ENCODE peak calls at places on chromosomes 2 and 18, in six cellular contexts. One of them, this sample, is unnamed.

GRCh38 chr2:127404466-127405251 is 13.6 kb upstream of the PROC start:
- DNase-seq in NCI-H1105 treated with DMSO at 0.1 percent for 48 hours: no peak
- DNase-seq in ecto neural progenitor cell: no peak
- DNase-seq in activated CD4-positive, alpha-beta T cell treated with anti-CD3 and anti-CD28 coated beads, Interleukin-2, amount 10 ng/mL, durations not matched to agents 7 days and 5 days: no peak
- DNase-seq in MV-4-11: peak; percentile 90
- DNase-seq in lower lobe of right lung: no peak
- DNase-seq in this sample: no peak

GRCh38 chr2:24888177-24888576 is 31.9 kb downstream of the ADCY3 start:
- DNase-seq in lower lobe of right lung: no peak
- DNase-seq in MV-4-11: no peak
- DNase-seq in NCI-H1105 treated with DMSO at 0.1 percent for 48 hours: no peak
- DNase-seq in activated CD4-positive, alpha-beta T cell treated with anti-CD3 and anti-CD28 coated beads, Interleukin-2, amount 10 ng/mL, durations not matched to agents 7 days and 5 days: no peak
- DNase-seq in ecto neural progenitor cell: no peak
- DNase-seq in this sample: no peak

GRCh38 chr2:217853961-217854360 is 148.8 kb downstream of the TNS1 start:
- DNase-seq in activated CD4-positive, alpha-beta T cell treated with anti-CD3 and anti-CD28 coated beads, Interleukin-2, amount 10 ng/mL, durations not matched to agents 7 days and 5 days: no peak
- DNase-seq in NCI-H1105 treated with DMSO at 0.1 percent for 48 hours: no peak
- DNase-seq in MV-4-11: no peak
- DNase-seq in lower lobe of right lung: no peak
- DNase-seq in ecto neural progenitor cell: no peak
- DNase-seq in this sample: no peak

GRCh38 chr2:169528271-169528701 is 18.8 kb downstream of the KLHL41 start:
- DNase-seq in lower lobe of right lung: peak; percentile 61
- DNase-seq in MV-4-11: peak; percentile 46
- DNase-seq in ecto neural progenitor cell: peak; percentile 68
- DNase-seq in NCI-H1105 treated with DMSO at 0.1 percent for 48 hours: peak; percentile 30
- DNase-seq in activated CD4-positive, alpha-beta T cell treated with anti-CD3 and anti-CD28 coated beads, Interleukin-2, amount 10 ng/mL, durations not matched to agents 7 days and 5 days: peak; percentile 80
- DNase-seq in this sample: peak; percentile 24

GRCh38 chr2:199684168-199684567 is 166.8 kb downstream of the FTCDNL1 start:
- DNase-seq in ecto neural progenitor cell: no peak
- DNase-seq in activated CD4-positive, alpha-beta T cell treated with anti-CD3 and anti-CD28 coated beads, Interleukin-2, amount 10 ng/mL, durations not matched to agents 7 days and 5 days: no peak
- DNase-seq in NCI-H1105 treated with DMSO at 0.1 percent for 48 hours: no peak
- DNase-seq in lower lobe of right lung: no peak
- DNase-seq in MV-4-11: no peak
- DNase-seq in this sample: no peak

GRCh38 chr2:33859191-33859590 is 260.1 kb upstream of the FAM98A start:
- DNase-seq in ecto neural progenitor cell: no peak
- DNase-seq in MV-4-11: peak; percentile 11
- DNase-seq in lower lobe of right lung: no peak
- DNase-seq in NCI-H1105 treated with DMSO at 0.1 percent for 48 hours: no peak
- DNase-seq in activated CD4-positive, alpha-beta T cell treated with anti-CD3 and anti-CD28 coated beads, Interleukin-2, amount 10 ng/mL, durations not matched to agents 7 days and 5 days: no peak
- DNase-seq in this sample: no peak

GRCh38 chr2:147630585-147630984 is 214.2 kb upstream of the ACVR2A start:
- DNase-seq in MV-4-11: peak; percentile 30
- DNase-seq in lower lobe of right lung: no peak
- DNase-seq in NCI-H1105 treated with DMSO at 0.1 percent for 48 hours: no peak
- DNase-seq in ecto neural progenitor cell: no peak
- DNase-seq in activated CD4-positive, alpha-beta T cell treated with anti-CD3 and anti-CD28 coated beads, Interleukin-2, amount 10 ng/mL, durations not matched to agents 7 days and 5 days: no peak
- DNase-seq in this sample: no peak

GRCh38 chr2:26942543-26943295 is 27.7 kb upstream of the MAPRE3 start:
- DNase-seq in lower lobe of right lung: peak; percentile 76
- DNase-seq in activated CD4-positive, alpha-beta T cell treated with anti-CD3 and anti-CD28 coated beads, Interleukin-2, amount 10 ng/mL, durations not matched to agents 7 days and 5 days: peak; percentile 68
- DNase-seq in NCI-H1105 treated with DMSO at 0.1 percent for 48 hours: peak; percentile 9
- DNase-seq in MV-4-11: peak; percentile 47
- DNase-seq in ecto neural progenitor cell: peak; percentile 83
- DNase-seq in this sample: no peak

GRCh38 chr2:41937464-41937861 is 110.4 kb upstream of the PKDCC start:
- DNase-seq in lower lobe of right lung: no peak
- DNase-seq in activated CD4-positive, alpha-beta T cell treated with anti-CD3 and anti-CD28 coated beads, Interleukin-2, amount 10 ng/mL, durations not matched to agents 7 days and 5 days: no peak
- DNase-seq in NCI-H1105 treated with DMSO at 0.1 percent for 48 hours: no peak
- DNase-seq in ecto neural progenitor cell: no peak
- DNase-seq in MV-4-11: no peak
- DNase-seq in this sample: peak; percentile 42

GRCh38 chr2:129877795-129878775 is 101.4 kb upstream of the RAB6C start:
- DNase-seq in MV-4-11: peak; percentile 14
- DNase-seq in ecto neural progenitor cell: no peak
- DNase-seq in NCI-H1105 treated with DMSO at 0.1 percent for 48 hours: peak; percentile 50
- DNase-seq in lower lobe of right lung: no peak
- DNase-seq in activated CD4-positive, alpha-beta T cell treated with anti-CD3 and anti-CD28 coated beads, Interleukin-2, amount 10 ng/mL, durations not matched to agents 7 days and 5 days: no peak
- DNase-seq in this sample: no peak

GRCh38 chr2:29374823-29375222 is 259.6 kb downstream of the CLIP4 start:
- DNase-seq in activated CD4-positive, alpha-beta T cell treated with anti-CD3 and anti-CD28 coated beads, Interleukin-2, amount 10 ng/mL, durations not matched to agents 7 days and 5 days: no peak
- DNase-seq in lower lobe of right lung: no peak
- DNase-seq in NCI-H1105 treated with DMSO at 0.1 percent for 48 hours: peak; percentile 33
- DNase-seq in MV-4-11: no peak
- DNase-seq in ecto neural progenitor cell: no peak
- DNase-seq in this sample: no peak

GRCh38 chr2:230863442-230864121 is 1.2 kb upstream of the ITM2C start:
- DNase-seq in lower lobe of right lung: no peak
- DNase-seq in MV-4-11: no peak
- DNase-seq in ecto neural progenitor cell: no peak
- DNase-seq in activated CD4-positive, alpha-beta T cell treated with anti-CD3 and anti-CD28 coated beads, Interleukin-2, amount 10 ng/mL, durations not matched to agents 7 days and 5 days: no peak
- DNase-seq in NCI-H1105 treated with DMSO at 0.1 percent for 48 hours: no peak
- DNase-seq in this sample: no peak

GRCh38 chr2:226985227-226985946 is 149.5 kb downstream of the RHBDD1 start:
- DNase-seq in NCI-H1105 treated with DMSO at 0.1 percent for 48 hours: peak; percentile 70
- DNase-seq in ecto neural progenitor cell: no peak
- DNase-seq in activated CD4-positive, alpha-beta T cell treated with anti-CD3 and anti-CD28 coated beads, Interleukin-2, amount 10 ng/mL, durations not matched to agents 7 days and 5 days: peak; percentile 45
- DNase-seq in lower lobe of right lung: no peak
- DNase-seq in MV-4-11: peak; percentile 11
- DNase-seq in this sample: peak; percentile 47

GRCh38 chr2:205850611-205851010 is 168.3 kb downstream of the NRP2 start:
- DNase-seq in activated CD4-positive, alpha-beta T cell treated with anti-CD3 and anti-CD28 coated beads, Interleukin-2, amount 10 ng/mL, durations not matched to agents 7 days and 5 days: no peak
- DNase-seq in NCI-H1105 treated with DMSO at 0.1 percent for 48 hours: no peak
- DNase-seq in MV-4-11: no peak
- DNase-seq in lower lobe of right lung: no peak
- DNase-seq in ecto neural progenitor cell: no peak
- DNase-seq in this sample: no peak

GRCh38 chr2:195580156-195580555 is 76.9 kb upstream of the SLC39A10 start:
- DNase-seq in lower lobe of right lung: no peak
- DNase-seq in NCI-H1105 treated with DMSO at 0.1 percent for 48 hours: no peak
- DNase-seq in ecto neural progenitor cell: no peak
- DNase-seq in activated CD4-positive, alpha-beta T cell treated with anti-CD3 and anti-CD28 coated beads, Interleukin-2, amount 10 ng/mL, durations not matched to agents 7 days and 5 days: no peak
- DNase-seq in MV-4-11: peak; percentile 94
- DNase-seq in this sample: no peak

GRCh38 chr2:216665717-216666116 is 29.6 kb downstream of the IGFBP5 start:
- DNase-seq in NCI-H1105 treated with DMSO at 0.1 percent for 48 hours: no peak
- DNase-seq in activated CD4-positive, alpha-beta T cell treated with anti-CD3 and anti-CD28 coated beads, Interleukin-2, amount 10 ng/mL, durations not matched to agents 7 days and 5 days: no peak
- DNase-seq in ecto neural progenitor cell: peak; percentile 86
- DNase-seq in lower lobe of right lung: no peak
- DNase-seq in MV-4-11: no peak
- DNase-seq in this sample: no peak

GRCh38 chr18:37355772-37356171 is 209.8 kb downstream of the CELF4 start:
- DNase-seq in MV-4-11: no peak
- DNase-seq in lower lobe of right lung: no peak
- DNase-seq in activated CD4-positive, alpha-beta T cell treated with anti-CD3 and anti-CD28 coated beads, Interleukin-2, amount 10 ng/mL, durations not matched to agents 7 days and 5 days: no peak
- DNase-seq in NCI-H1105 treated with DMSO at 0.1 percent for 48 hours: no peak
- DNase-seq in ecto neural progenitor cell: no peak
- DNase-seq in this sample: no peak

GRCh38 chr18:11676867-11677266 is 12.2 kb upstream of the GNAL start:
- DNase-seq in ecto neural progenitor cell: peak; percentile 17
- DNase-seq in lower lobe of right lung: no peak
- DNase-seq in activated CD4-positive, alpha-beta T cell treated with anti-CD3 and anti-CD28 coated beads, Interleukin-2, amount 10 ng/mL, durations not matched to agents 7 days and 5 days: no peak
- DNase-seq in NCI-H1105 treated with DMSO at 0.1 percent for 48 hours: no peak
- DNase-seq in MV-4-11: no peak
- DNase-seq in this sample: no peak

GRCh38 chr2:147500229-147500628 is 344.6 kb upstream of the ACVR2A start:
- DNase-seq in NCI-H1105 treated with DMSO at 0.1 percent for 48 hours: no peak
- DNase-seq in lower lobe of right lung: no peak
- DNase-seq in activated CD4-positive, alpha-beta T cell treated with anti-CD3 and anti-CD28 coated beads, Interleukin-2, amount 10 ng/mL, durations not matched to agents 7 days and 5 days: peak; percentile 59
- DNase-seq in ecto neural progenitor cell: no peak
- DNase-seq in MV-4-11: peak; percentile 45
- DNase-seq in this sample: no peak

GRCh38 chr2:49770919-49771318 is 616.6 kb upstream of the FSHR start:
- DNase-seq in ecto neural progenitor cell: peak; percentile 78
- DNase-seq in MV-4-11: no peak
- DNase-seq in activated CD4-positive, alpha-beta T cell treated with anti-CD3 and anti-CD28 coated beads, Interleukin-2, amount 10 ng/mL, durations not matched to agents 7 days and 5 days: no peak
- DNase-seq in NCI-H1105 treated with DMSO at 0.1 percent for 48 hours: no peak
- DNase-seq in lower lobe of right lung: no peak
- DNase-seq in this sample: no peak

GRCh38 chr2:133953524-133953923 is 300.3 kb upstream of the MGAT5 start:
- DNase-seq in activated CD4-positive, alpha-beta T cell treated with anti-CD3 and anti-CD28 coated beads, Interleukin-2, amount 10 ng/mL, durations not matched to agents 7 days and 5 days: no peak
- DNase-seq in NCI-H1105 treated with DMSO at 0.1 percent for 48 hours: no peak
- DNase-seq in ecto neural progenitor cell: no peak
- DNase-seq in lower lobe of right lung: no peak
- DNase-seq in MV-4-11: peak; percentile 75
- DNase-seq in this sample: no peak

GRCh38 chr2:19542796-19543195 is 184.4 kb upstream of the OSR1 start:
- DNase-seq in ecto neural progenitor cell: no peak
- DNase-seq in NCI-H1105 treated with DMSO at 0.1 percent for 48 hours: no peak
- DNase-seq in lower lobe of right lung: no peak
- DNase-seq in MV-4-11: no peak
- DNase-seq in activated CD4-positive, alpha-beta T cell treated with anti-CD3 and anti-CD28 coated beads, Interleukin-2, amount 10 ng/mL, durations not matched to agents 7 days and 5 days: no peak
- DNase-seq in this sample: no peak

GRCh38 chr2:191869178-191869577 is 22.3 kb upstream of the CAVIN2 start:
- DNase-seq in MV-4-11: no peak
- DNase-seq in ecto neural progenitor cell: peak; percentile 64
- DNase-seq in lower lobe of right lung: no peak
- DNase-seq in NCI-H1105 treated with DMSO at 0.1 percent for 48 hours: no peak
- DNase-seq in activated CD4-positive, alpha-beta T cell treated with anti-CD3 and anti-CD28 coated beads, Interleukin-2, amount 10 ng/mL, durations not matched to agents 7 days and 5 days: no peak
- DNase-seq in this sample: no peak

GRCh38 chr2:170147576-170147975 is 30.4 kb upstream of the MYO3B start:
- DNase-seq in activated CD4-positive, alpha-beta T cell treated with anti-CD3 and anti-CD28 coated beads, Interleukin-2, amount 10 ng/mL, durations not matched to agents 7 days and 5 days: no peak
- DNase-seq in NCI-H1105 treated with DMSO at 0.1 percent for 48 hours: no peak
- DNase-seq in ecto neural progenitor cell: no peak
- DNase-seq in MV-4-11: no peak
- DNase-seq in lower lobe of right lung: no peak
- DNase-seq in this sample: no peak

GRCh38 chr2:69381337-69381737 is 5.7 kb downstream of the GFPT1 start:
- DNase-seq in lower lobe of right lung: no peak
- DNase-seq in ecto neural progenitor cell: no peak
- DNase-seq in MV-4-11: peak; percentile 46
- DNase-seq in activated CD4-positive, alpha-beta T cell treated with anti-CD3 and anti-CD28 coated beads, Interleukin-2, amount 10 ng/mL, durations not matched to agents 7 days and 5 days: no peak
- DNase-seq in NCI-H1105 treated with DMSO at 0.1 percent for 48 hours: no peak
- DNase-seq in this sample: no peak

GRCh38 chr18:61546598-61546997 is 213.4 kb downstream of the CDH20 start:
- DNase-seq in lower lobe of right lung: no peak
- DNase-seq in NCI-H1105 treated with DMSO at 0.1 percent for 48 hours: no peak
- DNase-seq in MV-4-11: peak; percentile 45
- DNase-seq in activated CD4-positive, alpha-beta T cell treated with anti-CD3 and anti-CD28 coated beads, Interleukin-2, amount 10 ng/mL, durations not matched to agents 7 days and 5 days: no peak
- DNase-seq in ecto neural progenitor cell: no peak
- DNase-seq in this sample: no peak

GRCh38 chr2:229137623-229138022 is 133.5 kb downstream of the PID1 start:
- DNase-seq in NCI-H1105 treated with DMSO at 0.1 percent for 48 hours: peak; percentile 71
- DNase-seq in activated CD4-positive, alpha-beta T cell treated with anti-CD3 and anti-CD28 coated beads, Interleukin-2, amount 10 ng/mL, durations not matched to agents 7 days and 5 days: no peak
- DNase-seq in lower lobe of right lung: no peak
- DNase-seq in ecto neural progenitor cell: no peak
- DNase-seq in MV-4-11: no peak
- DNase-seq in this sample: no peak

GRCh38 chr2:222915092-222915957 is 54.5 kb downstream of the ACSL3 start:
- DNase-seq in NCI-H1105 treated with DMSO at 0.1 percent for 48 hours: peak; percentile 21
- DNase-seq in ecto neural progenitor cell: no peak
- DNase-seq in lower lobe of right lung: no peak
- DNase-seq in activated CD4-positive, alpha-beta T cell treated with anti-CD3 and anti-CD28 coated beads, Interleukin-2, amount 10 ng/mL, durations not matched to agents 7 days and 5 days: no peak
- DNase-seq in MV-4-11: peak; percentile 8
- DNase-seq in this sample: no peak

GRCh38 chr18:7459851-7460774 is 107.0 kb upstream of the PTPRM start:
- DNase-seq in ecto neural progenitor cell: no peak
- DNase-seq in activated CD4-positive, alpha-beta T cell treated with anti-CD3 and anti-CD28 coated beads, Interleukin-2, amount 10 ng/mL, durations not matched to agents 7 days and 5 days: no peak
- DNase-seq in MV-4-11: no peak
- DNase-seq in NCI-H1105 treated with DMSO at 0.1 percent for 48 hours: no peak
- DNase-seq in lower lobe of right lung: no peak
- DNase-seq in this sample: no peak

GRCh38 chr2:20430035-20430434 is 16.8 kb upstream of the RHOB start:
- DNase-seq in NCI-H1105 treated with DMSO at 0.1 percent for 48 hours: no peak
- DNase-seq in ecto neural progenitor cell: no peak
- DNase-seq in activated CD4-positive, alpha-beta T cell treated with anti-CD3 and anti-CD28 coated beads, Interleukin-2, amount 10 ng/mL, durations not matched to agents 7 days and 5 days: no peak
- DNase-seq in MV-4-11: no peak
- DNase-seq in lower lobe of right lung: no peak
- DNase-seq in this sample: no peak

GRCh38 chr2:120544522-120544921 is 191.1 kb upstream of the GLI2 start:
- DNase-seq in lower lobe of right lung: no peak
- DNase-seq in NCI-H1105 treated with DMSO at 0.1 percent for 48 hours: no peak
- DNase-seq in ecto neural progenitor cell: no peak
- DNase-seq in MV-4-11: no peak
- DNase-seq in activated CD4-positive, alpha-beta T cell treated with anti-CD3 and anti-CD28 coated beads, Interleukin-2, amount 10 ng/mL, durations not matched to agents 7 days and 5 days: no peak
- DNase-seq in this sample: no peak

GRCh38 chr2:235000426-235001236 is 48.8 kb downstream of the SH3BP4 start:
- DNase-seq in ecto neural progenitor cell: no peak
- DNase-seq in activated CD4-positive, alpha-beta T cell treated with anti-CD3 and anti-CD28 coated beads, Interleukin-2, amount 10 ng/mL, durations not matched to agents 7 days and 5 days: no peak
- DNase-seq in MV-4-11: no peak
- DNase-seq in NCI-H1105 treated with DMSO at 0.1 percent for 48 hours: no peak
- DNase-seq in lower lobe of right lung: no peak
- DNase-seq in this sample: no peak

GRCh38 chr18:12036201-12036751 is 55.0 kb downstream of the IMPA2 start:
- DNase-seq in MV-4-11: no peak
- DNase-seq in activated CD4-positive, alpha-beta T cell treated with anti-CD3 and anti-CD28 coated beads, Interleukin-2, amount 10 ng/mL, durations not matched to agents 7 days and 5 days: no peak
- DNase-seq in lower lobe of right lung: no peak
- DNase-seq in NCI-H1105 treated with DMSO at 0.1 percent for 48 hours: no peak
- DNase-seq in ecto neural progenitor cell: no peak
- DNase-seq in this sample: no peak

GRCh38 chr2:234203135-234203984 is 152.9 kb downstream of the SPP2 start:
- DNase-seq in NCI-H1105 treated with DMSO at 0.1 percent for 48 hours: no peak
- DNase-seq in MV-4-11: no peak
- DNase-seq in activated CD4-positive, alpha-beta T cell treated with anti-CD3 and anti-CD28 coated beads, Interleukin-2, amount 10 ng/mL, durations not matched to agents 7 days and 5 days: no peak
- DNase-seq in ecto neural progenitor cell: no peak
- DNase-seq in lower lobe of right lung: no peak
- DNase-seq in this sample: peak; percentile 32

GRCh38 chr2:203623104-203623503 is 83.3 kb upstream of the CD28 start:
- DNase-seq in activated CD4-positive, alpha-beta T cell treated with anti-CD3 and anti-CD28 coated beads, Interleukin-2, amount 10 ng/mL, durations not matched to agents 7 days and 5 days: no peak
- DNase-seq in MV-4-11: no peak
- DNase-seq in ecto neural progenitor cell: no peak
- DNase-seq in NCI-H1105 treated with DMSO at 0.1 percent for 48 hours: no peak
- DNase-seq in lower lobe of right lung: no peak
- DNase-seq in this sample: peak; percentile 37

GRCh38 chr2:130183500-130184373 is 1.7 kb downstream of the MZT2B start:
- DNase-seq in ecto neural progenitor cell: peak; percentile 63
- DNase-seq in activated CD4-positive, alpha-beta T cell treated with anti-CD3 and anti-CD28 coated beads, Interleukin-2, amount 10 ng/mL, durations not matched to agents 7 days and 5 days: no peak
- DNase-seq in NCI-H1105 treated with DMSO at 0.1 percent for 48 hours: no peak
- DNase-seq in MV-4-11: no peak
- DNase-seq in lower lobe of right lung: no peak
- DNase-seq in this sample: no peak

GRCh38 chr2:207332473-207333212 is 166.9 kb upstream of the KLF7 start:
- DNase-seq in ecto neural progenitor cell: no peak
- DNase-seq in lower lobe of right lung: no peak
- DNase-seq in activated CD4-positive, alpha-beta T cell treated with anti-CD3 and anti-CD28 coated beads, Interleukin-2, amount 10 ng/mL, durations not matched to agents 7 days and 5 days: no peak
- DNase-seq in MV-4-11: peak; percentile 82
- DNase-seq in NCI-H1105 treated with DMSO at 0.1 percent for 48 hours: no peak
- DNase-seq in this sample: no peak